ENCODE peak calls at places on chromosomes 6 and 20, in four cellular contexts. R is RWPE1, U is ELF-1, C is fibroblast of the aortic adventitia. B is an unnamed sample.

GRCh38 chr20:51660741-51661608 is 107.2 kb downstream of the ATP9A start:
- DNase-seq in R (peak), U (no peak), C (peak), B (no peak)

GRCh38 chr6:53986165-53986720 is 125.0 kb upstream of the MLIP start:
- DNase-seq in R (peak), U (no peak), C (peak), B (peak)

GRCh38 chr20:37254114-37254878 is 7.3 kb downstream of the GHRH start:
- DNase-seq in C (no peak), R (no peak), U (no peak), B (no peak)

GRCh38 chr6:20572940-20573339 is 38.7 kb downstream of the CDKAL1 start:
- DNase-seq in C (peak), R (no peak), U (no peak), B (no peak)

GRCh38 chr6:12844284-12845223 is 128.0 kb downstream of the PHACTR1 start:
- DNase-seq in C (peak), U (peak), R (peak), B (peak)

GRCh38 chr6:1164600-1164999 is 147.3 kb upstream of the FOXQ1 start:
- DNase-seq in R (no peak), U (no peak), C (no peak), B (no peak)

GRCh38 chr6:52550014-52550575 is 26.8 kb downstream of the TRAM2 start:
- DNase-seq in U (no peak), C (no peak), R (no peak), B (no peak)

GRCh38 chr20:50283922-50284810 is 93.5 kb downstream of the CEBPB start:
- DNase-seq in U (no peak), C (no peak), R (peak), B (no peak)

GRCh38 chr20:62356948-62357667 is 10.0 kb downstream of the LAMA5 start:
- DNase-seq in U (no peak), R (peak), C (peak), B (no peak)

GRCh38 chr6:130296854-130297253 is 69.0 kb upstream of the TMEM200A start:
- DNase-seq in U (peak), C (no peak), R (no peak), B (no peak)